ENCODE peak calls at places on chromosomes 7 and 10, in five cellular contexts. M is A549, A is HCT116, K is gastrocnemius medialis, D is neural progenitor cell. T is an unnamed sample.

GRCh38 chr10:73625004-73625883 is 16.0 kb downstream of the MYOZ1 start:
- DNase-seq in M (peak; percentile 60), A (no peak), K (no peak), D (peak; percentile 85), T (no peak)

GRCh38 chr10:116621934-116622655 is 1.3 kb downstream of the PNLIPRP2 start:
- DNase-seq in M (no peak), A (no peak), K (no peak), D (no peak), T (peak; percentile 16)

GRCh38 chr7:114889646-114890285 is 32.1 kb upstream of the MDFIC start:
- DNase-seq in M (peak; percentile 72), A (peak; percentile 97), K (no peak), D (no peak), T (no peak)

GRCh38 chr10:119393421-119393820 is 149.1 kb downstream of the RGS10 start:
- DNase-seq in M (no peak), A (no peak), K (no peak), D (no peak), T (no peak)

GRCh38 chr7:5429253-5429856 is 5.7 kb upstream of the TNRC18 start:
- DNase-seq in M (no peak), A (no peak), K (no peak), D (peak; percentile 71), T (no peak)

GRCh38 chr10:17768957-17769356 is 17.0 kb downstream of the TMEM236 start:
- DNase-seq in M (no peak), A (no peak), K (no peak), D (no peak), T (no peak)

GRCh38 chr10:9038146-9038714 is 983.7 kb downstream of the GATA3 start:
- DNase-seq in M (no peak), A (no peak), K (no peak), D (no peak), T (no peak)

GRCh38 chr10:71779641-71780040 is 6.3 kb upstream of the VSIR start:
- DNase-seq in M (no peak), A (no peak), K (no peak), D (no peak), T (no peak)

DNA sequence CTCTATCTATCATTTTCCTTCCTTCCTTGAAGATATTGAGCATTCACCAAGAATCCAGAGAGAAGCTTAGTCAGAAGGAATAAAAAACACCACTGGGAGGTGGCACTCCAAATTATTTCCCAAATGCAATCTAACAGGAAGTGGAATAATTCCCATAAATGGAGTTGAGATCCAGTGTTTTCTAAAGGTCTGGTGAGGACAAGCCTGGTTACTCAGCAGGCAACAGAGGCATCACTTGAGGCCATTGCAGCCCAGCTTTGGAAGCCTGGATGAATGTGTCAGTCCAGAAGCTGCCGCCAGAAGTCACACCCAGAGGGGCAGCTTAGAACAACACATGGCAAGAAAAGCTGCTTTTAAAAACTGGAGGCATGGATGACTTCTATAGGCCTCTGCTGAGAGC is 288.9 kb upstream of the KLF6 start:
- DNase-seq in M (no peak), A (no peak), K (peak; percentile 50), D (no peak), T (peak; percentile 84)
- H3K27ac ChIP-seq in M (no peak overlapping the region), A (no peak overlapping the region), K (no peak overlapping the region), D (no peak overlapping the region), T (peak overlapping the region; percentile 46)

GRCh38 chr7:55964261-55964801 is at the start of gene NIPSNAP2:
- DNase-seq in M (peak; percentile 41), A (peak; percentile 15), K (peak; percentile 59), D (peak; percentile 88), T (no peak)
- TF ChIP-seq CTCF in M (peak; percentile 86), A (peak; percentile 19), K (peak; percentile 75), D (peak; percentile 43), T (peak; percentile 73)

GRCh38 chr7:99078416-99078815 is 65.5 kb downstream of the SMURF1 start:
- DNase-seq in M (no peak), A (no peak), K (no peak), D (no peak), T (no peak)
- H3K4me1 ChIP-seq in M (peaks cover 17% of the 10 kb centered on the region), A (no peaks in the 10 kb centered on the region), K (peaks cover 36% of the 10 kb centered on the region), D (peaks cover 14% of the 10 kb centered on the region), T (no peaks in the 10 kb centered on the region)

GRCh38 chr10:98270026-98270740 is 2.2 kb upstream of the LOXL4 start:
- DNase-seq in M (no peak), A (no peak), K (no peak), D (no peak), T (no peak)

GRCh38 chr10:98270786-98271185 is 2.8 kb upstream of the LOXL4 start:
- DNase-seq in M (no peak), A (no peak), K (no peak), D (no peak), T (no peak)

GRCh38 chr10:98267894-98268693 is at the start of gene LOXL4:
- DNase-seq in M (peak; percentile 32), A (no peak), K (peak; percentile 42), D (peak; percentile 60), T (no peak)

GRCh38 chr10:98268694-98269386 is 846 bp upstream of the LOXL4 start:
- DNase-seq in M (peak; percentile 36), A (no peak), K (no peak), D (peak; percentile 47), T (no peak)

DNA sequence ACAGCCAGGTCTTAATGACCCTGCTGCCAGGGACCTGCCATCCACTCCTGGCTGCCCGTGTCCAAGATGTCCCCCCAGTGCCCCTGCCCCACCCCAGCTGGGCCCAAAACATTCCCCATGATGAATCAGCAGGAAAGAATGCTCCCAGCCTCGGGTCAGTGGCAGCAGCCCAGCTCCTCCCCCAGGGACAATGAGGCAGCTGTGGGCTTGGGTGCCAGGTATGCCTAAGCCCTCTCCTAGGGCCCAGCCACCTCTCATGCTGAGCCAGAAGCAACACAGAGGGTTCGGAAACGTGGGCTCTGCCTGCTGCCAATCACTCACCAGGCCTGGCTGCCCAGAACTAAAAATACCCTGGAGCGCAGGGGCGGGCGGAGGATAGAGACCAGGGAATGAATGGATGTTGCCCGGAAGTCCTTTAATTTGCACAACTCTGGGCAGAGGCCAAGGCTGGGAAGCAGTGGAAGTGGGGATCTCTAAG is 1.5 kb upstream of the LOXL4 start:
- DNase-seq in M (peak; percentile 70), A (peak; percentile 79), K (peak; percentile 91), D (peak; percentile 31), T (peak; percentile 84)
- H3K27ac ChIP-seq in M (peak overlapping the region; percentile 72), A (peak overlapping the region; percentile 57), K (peak overlapping the region; percentile 78), D (no peak overlapping the region), T (peak overlapping the region; percentile 81)

GRCh38 chr10:25555865-25556264 is 378.2 kb upstream of the MYO3A start:
- DNase-seq in M (no peak), A (no peak), K (no peak), D (no peak), T (no peak)
- TF ChIP-seq CTCF in M (no peak), A (peak; percentile 35), K (no peak), D (peak; percentile 48), T (no peak)

GRCh38 chr10:35423505-35424306 is 87.4 kb downstream of the CCNY start:
- DNase-seq in M (no peak), A (no peak), K (no peak), D (no peak), T (no peak)
- H3K4me1 ChIP-seq in M (peaks cover 73% of the 10 kb centered on the region), A (peaks cover 27% of the 10 kb centered on the region), K (peaks cover 77% of the 10 kb centered on the region), D (peaks cover 20% of the 10 kb centered on the region), T (no peaks in the 10 kb centered on the region)